ENCODE peak calls at places on chromosomes 13 and 19, in eight cellular contexts. W is fibroblast of lung, K is neural progenitor cell, R is PC-9, N is PC-3, D is astrocyte, E is HCT116, X is GM23338. T is an unnamed sample.

GRCh38 chr19:28656644-28657043 is 556.3 kb downstream of the UQCRFS1 start:
- DNase-seq in W (no peak), K (no peak), R (no peak), N (no peak), D (no peak), E (no peak), X (no peak), T (no peak)

GRCh38 chr13:73168993-73169401 is 110.2 kb downstream of the KLF5 start:
- DNase-seq in W (peak; percentile 86), K (no peak), R (no peak), N (peak; percentile 17), D (peak; percentile 80), E (no peak), X (no peak), T (peak; percentile 94)

GRCh38 chr19:38057954-38058690 is 151.1 kb downstream of the SIPA1L3 start:
- DNase-seq in W (no peak), K (no peak), R (peak; percentile 93), N (peak; percentile 59), D (no peak), E (no peak), X (no peak), T (no peak)

GRCh38 chr13:20157387-20157786 is 3.5 kb downstream of the GJA3 start:
- DNase-seq in W (no peak), K (no peak), R (no peak), N (no peak), D (no peak), E (no peak), X (no peak), T (no peak)

GRCh38 chr19:27885361-27885760 is 1327.6 kb downstream of the UQCRFS1 start:
- DNase-seq in W (no peak), K (no peak), R (no peak), N (no peak), D (no peak), E (no peak), X (no peak), T (no peak)

GRCh38 chr19:11041194-11041593 is 48.1 kb upstream of the LDLR start:
- DNase-seq in W (no peak), K (no peak), R (no peak), N (no peak), D (no peak), E (no peak), X (no peak), T (no peak)

GRCh38 chr19:27972291-27973040 is 1240.5 kb downstream of the UQCRFS1 start:
- DNase-seq in W (peak; percentile 90), K (no peak), R (peak; percentile 57), N (peak; percentile 41), D (peak; percentile 88), E (no peak), X (no peak), T (peak; percentile 24)

GRCh38 chr19:2922987-2923386 is 21.8 kb downstream of the ZNF77 start:
- DNase-seq in W (peak; percentile 11), K (peak; percentile 31), R (no peak), N (peak; percentile 77), D (no peak), E (no peak), X (peak; percentile 73), T (peak; percentile 88)

GRCh38 chr19:47363758-47364529 is 14.8 kb downstream of the DHX34 start:
- DNase-seq in W (peak; percentile 9), K (peak; percentile 28), R (peak; percentile 79), N (no peak), D (no peak), E (no peak), X (peak; percentile 58), T (peak; percentile 35)

GRCh38 chr19:33350538-33351309 is 22.8 kb upstream of the CEBPG start:
- DNase-seq in W (peak; percentile 80), K (no peak), R (no peak), N (peak; percentile 31), D (peak; percentile 78), E (no peak), X (no peak), T (peak; percentile 100)

GRCh38 chr19:10929402-10929794 is 787 bp downstream of the TIMM29 start:
- DNase-seq in W (no peak), K (peak; percentile 46), R (no peak), N (no peak), D (no peak), E (no peak), X (peak; percentile 44), T (peak; percentile 20)

GRCh38 chr13:103403148-103403740 is 337.0 kb upstream of the SLC10A2 start:
- DNase-seq in W (no peak), K (no peak), R (peak; percentile 69), N (peak; percentile 30), D (no peak), E (no peak), X (no peak), T (peak; percentile 8)

GRCh38 chr19:46610413-46610775 is 9.3 kb downstream of the CALM3 start:
- DNase-seq in W (no peak), K (no peak), R (no peak), N (no peak), D (no peak), E (no peak), X (no peak), T (no peak)

GRCh38 chr19:42606660-42607351 is 12.1 kb upstream of the CEACAM8 start:
- DNase-seq in W (peak; percentile 2), K (peak; percentile 75), R (no peak), N (peak; percentile 80), D (no peak), E (peak; percentile 37), X (peak; percentile 92), T (peak; percentile 61)

GRCh38 chr19:10510301-10510802 is 6.9 kb downstream of the S1PR5 start:
- DNase-seq in W (no peak), K (peak; percentile 64), R (peak; percentile 75), N (peak; percentile 50), D (no peak), E (no peak), X (peak; percentile 86), T (peak; percentile 72)

GRCh38 chr19:4453232-4454179 is 4.1 kb downstream of the UBXN6 start:
- DNase-seq in W (no peak), K (no peak), R (no peak), N (no peak), D (no peak), E (no peak), X (no peak), T (no peak)

GRCh38 chr13:62320129-62320724 is 904.6 kb upstream of the PCDH20 start:
- DNase-seq in W (peak; percentile 41), K (peak; percentile 45), R (no peak), N (peak; percentile 49), D (peak; percentile 33), E (peak; percentile 46), X (peak; percentile 63), T (peak; percentile 0)

GRCh38 chr13:25886438-25887214 is 165.2 kb downstream of the SHISA2 start:
- DNase-seq in W (peak; percentile 92), K (no peak), R (no peak), N (peak; percentile 91), D (peak; percentile 90), E (no peak), X (no peak), T (peak; percentile 93)

GRCh38 chr19:41330476-41330875 is 20.5 kb downstream of the CCDC97 start:
- DNase-seq in W (no peak), K (no peak), R (no peak), N (no peak), D (no peak), E (no peak), X (no peak), T (no peak)

GRCh38 chr19:18633321-18633720 is 3.5 kb upstream of the KLHL26 start:
- DNase-seq in W (no peak), K (no peak), R (no peak), N (no peak), D (no peak), E (no peak), X (no peak), T (no peak)

GRCh38 chr19:39264306-39265290 is 3.6 kb upstream of the IFNL2 start:
- DNase-seq in W (peak; percentile 9), K (peak; percentile 76), R (no peak), N (no peak), D (no peak), E (no peak), X (peak; percentile 67), T (no peak)
- TF ChIP-seq EZH2 in W (peak; percentile 72), K (peak; percentile 96), R (no peak), N (no peak), D (peak; percentile 84), E (no peak), X (peak; percentile 77), T (peak; percentile 92)

DNA sequence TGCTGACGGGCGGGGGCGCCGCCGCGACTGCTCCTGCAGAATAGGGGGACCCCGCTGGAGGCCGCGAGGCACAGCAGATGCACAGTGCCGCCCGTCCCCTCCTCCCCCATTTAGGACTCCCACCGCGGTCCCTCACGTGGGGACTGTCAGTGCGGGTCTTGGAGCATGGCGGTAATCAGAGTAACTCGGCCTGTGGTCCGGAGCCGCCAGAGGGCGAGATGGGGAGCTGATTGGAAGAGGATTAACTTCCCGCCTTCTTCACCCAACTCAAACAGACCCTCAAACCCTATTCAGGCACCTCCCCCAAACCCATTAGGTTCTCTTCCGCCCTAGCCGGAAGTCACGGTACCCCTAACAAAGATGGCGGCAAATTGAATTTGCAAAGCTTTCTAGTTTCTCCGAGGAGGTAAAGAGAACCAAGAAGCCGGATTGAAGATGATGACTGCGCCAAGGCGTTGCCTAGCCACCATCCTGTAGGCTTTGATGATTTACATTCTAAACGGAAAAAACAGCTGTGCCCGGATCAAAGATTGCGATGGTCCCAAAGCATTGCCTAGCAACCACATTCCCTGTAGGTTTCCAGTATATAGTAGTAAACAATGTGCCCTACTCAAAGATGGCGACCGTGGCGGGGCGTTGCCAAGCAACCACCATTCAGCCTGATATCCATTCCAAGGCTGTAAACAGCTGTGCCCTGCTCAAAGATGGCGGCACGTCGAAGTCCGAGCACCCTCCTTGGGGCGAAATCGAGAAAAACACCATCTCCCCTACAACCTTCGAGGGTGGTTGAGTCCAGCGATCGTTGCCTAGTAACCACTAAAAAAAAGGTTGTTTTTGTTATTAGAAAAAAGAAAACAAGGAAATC is at the start of gene FUZ:
- DNase-seq in W (peak; percentile 99), K (peak; percentile 99), R (peak; percentile 98), N (peak; percentile 97), D (peak; percentile 98), E (peak; percentile 98), X (peak; percentile 99), T (peak; percentile 94)
- TF ChIP-seq CTCF in W (peak; percentile 32), K (peak; percentile 56), R (no peak), N (peak; percentile 15), D (no peak), E (no peak), X (peak; percentile 41), T (peak; percentile 21)

GRCh38 chr13:110880627-110881026 is 34.2 kb downstream of the ANKRD10 start:
- DNase-seq in W (no peak), K (no peak), R (no peak), N (no peak), D (no peak), E (no peak), X (no peak), T (no peak)
- TF ChIP-seq EZH2 in W (no peak), K (no peak), R (no peak), N (no peak), D (no peak), E (no peak), X (no peak), T (no peak)

DNA sequence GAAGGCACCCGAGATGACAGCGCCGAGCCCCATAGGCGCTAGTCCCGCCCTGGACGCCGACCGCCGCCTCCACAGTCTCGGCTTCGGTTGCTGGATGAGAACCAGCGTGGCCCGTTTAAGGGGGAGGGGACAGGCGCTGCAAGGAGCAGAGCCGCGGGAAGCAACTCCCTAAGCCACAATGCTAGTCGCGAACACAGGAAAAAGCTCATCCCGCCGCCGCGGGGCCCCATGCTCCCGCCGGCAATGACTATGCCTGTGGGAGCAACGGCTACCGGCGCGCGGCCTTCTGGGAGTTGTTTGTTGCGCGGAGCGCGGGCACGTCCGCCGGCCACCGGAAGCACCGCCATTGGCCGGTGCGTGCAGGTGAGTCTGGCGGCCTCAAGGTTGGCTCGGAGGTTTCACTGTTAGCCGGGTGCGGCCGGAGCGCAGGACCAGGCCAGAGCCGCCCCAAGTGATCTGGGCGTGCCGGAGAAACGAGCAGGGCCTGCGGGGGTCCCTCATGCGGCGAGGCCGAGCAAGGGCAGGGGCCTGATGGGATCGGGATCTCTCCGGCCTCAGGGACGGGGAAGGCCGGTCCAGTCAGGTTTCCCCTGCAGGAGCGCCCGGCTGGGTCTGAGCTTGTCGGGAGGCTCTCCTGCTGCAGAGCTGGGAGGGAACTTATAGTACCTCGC is at the start of gene ZNF544:
- DNase-seq in W (peak; percentile 77), K (peak; percentile 82), R (peak; percentile 57), N (peak; percentile 80), D (peak; percentile 61), E (peak; percentile 48), X (peak; percentile 89), T (peak; percentile 79)
- TF ChIP-seq CTCF in W (peak; percentile 40), K (peak; percentile 20), R (no peak), N (no peak), D (no peak), E (no peak), X (no peak), T (peak; percentile 14)